ENCODE peak calls at places on chromosomes 4 and X, in six cellular contexts. F is GM12878, L is HepG2, D is endothelial cell of umbilical vein, S is K562, Q is H1. J is an unnamed sample.

GRCh38 chr4:52869656-52870055 is 7.5 kb downstream of the RASL11B start:
- DNase-seq in F (no peak), L (no peak), D (no peak), S (no peak), Q (no peak), J (no peak)

GRCh38 chr4:82372502-82372873 is 1.3 kb downstream of the HNRNPD start:
- DNase-seq in F (no peak), L (no peak), D (peak), S (peak), Q (no peak), J (no peak)

GRCh38 chrX:108033890-108034289 is 11.0 kb upstream of the VSIG1 start:
- DNase-seq in F (no peak), L (no peak), D (no peak), S (no peak), Q (no peak), J (no peak)

GRCh38 chr4:153564630-153565525 is 98.7 kb downstream of the TMEM131L start:
- DNase-seq in F (no peak), L (peak), D (no peak), S (no peak), Q (no peak), J (no peak)

GRCh38 chr4:149553959-149554520 is 261.6 kb downstream of the IQCM start:
- DNase-seq in F (no peak), L (no peak), D (no peak), S (no peak), Q (no peak), J (no peak)

GRCh38 chr4:94995684-94996394 is 238.1 kb downstream of the BMPR1B start:
- DNase-seq in F (no peak), L (no peak), D (peak), S (no peak), Q (no peak), J (no peak)

GRCh38 chr4:112210777-112211176 is 20.8 kb upstream of the AP1AR start:
- DNase-seq in F (no peak), L (no peak), D (no peak), S (no peak), Q (no peak), J (no peak)

GRCh38 chrX:138745215-138745614 is 33.7 kb upstream of the FGF13 start:
- DNase-seq in F (peak), L (peak), D (peak), S (peak), Q (no peak), J (no peak)

GRCh38 chr4:1945912-1946311 is 62.9 kb downstream of the NELFA start:
- DNase-seq in F (no peak), L (no peak), D (no peak), S (no peak), Q (no peak), J (no peak)

GRCh38 chr4:13476915-13477314 is 7.2 kb downstream of the RAB28 start:
- DNase-seq in F (no peak), L (no peak), D (peak), S (peak), Q (no peak), J (no peak)

GRCh38 chrX:77426811-77427210 is 20.4 kb upstream of the FGF16 start:
- DNase-seq in F (no peak), L (no peak), D (peak), S (no peak), Q (no peak), J (no peak)

GRCh38 chr4:76055005-76055404 is 19.1 kb upstream of the CXCL11 start:
- DNase-seq in F (peak), L (no peak), D (no peak), S (no peak), Q (no peak), J (no peak)

GRCh38 chrX:105006103-105006502 is 214.4 kb downstream of the TEX13A start:
- DNase-seq in F (no peak), L (no peak), D (no peak), S (no peak), Q (no peak), J (no peak)

GRCh38 chrX:68139791-68140190 is 293.5 kb downstream of the OPHN1 start:
- DNase-seq in F (no peak), L (no peak), D (no peak), S (no peak), Q (no peak), J (no peak)

GRCh38 chr4:184262901-184263300 is 45.2 kb upstream of the ENPP6 start:
- DNase-seq in F (no peak), L (no peak), D (no peak), S (no peak), Q (peak), J (no peak)

GRCh38 chr4:5510506-5510905 is 197.9 kb downstream of the EVC2 start:
- DNase-seq in F (no peak), L (no peak), D (no peak), S (no peak), Q (no peak), J (no peak)

GRCh38 chr4:128649575-128650205 is 159.8 kb upstream of the JADE1 start:
- DNase-seq in F (no peak), L (peak), D (no peak), S (no peak), Q (peak), J (no peak)

GRCh38 chr4:126451237-126451885 is 1136.6 kb downstream of the FAT4 start:
- DNase-seq in F (no peak), L (no peak), D (no peak), S (no peak), Q (no peak), J (no peak)

GRCh38 chrX:9135901-9136510 is 102.1 kb upstream of the FAM9B start:
- DNase-seq in F (no peak), L (no peak), D (no peak), S (no peak), Q (no peak), J (no peak)

GRCh38 chrX:74259879-74260491 is 44.0 kb upstream of the ZCCHC13 start:
- DNase-seq in F (no peak), L (no peak), D (no peak), S (no peak), Q (peak), J (no peak)
- TF ChIP-seq MAX in F (no peak), L (no peak), D (no peak), S (no peak), Q (peak), J (no peak)

GRCh38 chr4:93834371-93835066 is 6.0 kb downstream of the ATOH1 start:
- DNase-seq in F (no peak), L (no peak), D (no peak), S (no peak), Q (peak), J (no peak)
- TF ChIP-seq EZH2 in F (no peak), L (no peak), D (peak), S (no peak), Q (peak), J (no peak)

GRCh38 chr4:148435654-148436406 is 6.4 kb downstream of the NR3C2 start:
- DNase-seq in F (no peak), L (no peak), D (no peak), S (no peak), Q (no peak), J (no peak)

GRCh38 chr4:148431401-148431800 is 10.8 kb downstream of the NR3C2 start:
- DNase-seq in F (no peak), L (peak), D (no peak), S (no peak), Q (no peak), J (no peak)

GRCh38 chr4:148426643-148427042 is 15.6 kb downstream of the NR3C2 start:
- DNase-seq in F (no peak), L (no peak), D (no peak), S (no peak), Q (no peak), J (no peak)

GRCh38 chr4:148434075-148434773 is 8.0 kb downstream of the NR3C2 start:
- DNase-seq in F (no peak), L (no peak), D (peak), S (no peak), Q (no peak), J (no peak)

DNA sequence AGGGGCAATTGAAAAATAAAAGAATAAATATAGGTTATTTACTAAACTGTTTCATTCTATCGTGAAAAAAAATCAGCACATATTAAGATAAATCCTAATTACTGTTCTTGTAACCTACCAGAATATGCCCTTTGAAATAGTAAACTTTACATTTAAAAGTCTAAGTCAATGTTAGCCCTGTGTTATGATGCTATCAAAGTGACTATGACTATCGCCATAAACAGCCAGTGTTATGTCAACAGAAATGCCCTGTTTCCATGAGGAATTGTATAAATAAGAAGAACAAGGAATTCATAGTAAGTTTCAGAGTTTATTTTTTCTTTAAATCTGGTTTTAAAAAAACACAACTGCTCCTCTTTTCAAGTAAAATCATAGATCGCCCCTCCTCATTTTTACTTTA is 11.4 kb downstream of the NR3C2 start:
- DNase-seq in F (no peak), L (no peak), D (no peak), S (no peak), Q (no peak), J (no peak)
- H3K4me3 ChIP-seq in F (no peak), L (no peak), D (no peak), S (no peak), Q (no peak), J (no peak)

GRCh38 chr4:161010227-161010626 is 1153.6 kb downstream of the FSTL5 start:
- DNase-seq in F (no peak), L (no peak), D (no peak), S (no peak), Q (no peak), J (no peak)
- TF ChIP-seq MAX in F (no peak), L (no peak), D (no peak), S (no peak), Q (no peak), J (no peak)

DNA sequence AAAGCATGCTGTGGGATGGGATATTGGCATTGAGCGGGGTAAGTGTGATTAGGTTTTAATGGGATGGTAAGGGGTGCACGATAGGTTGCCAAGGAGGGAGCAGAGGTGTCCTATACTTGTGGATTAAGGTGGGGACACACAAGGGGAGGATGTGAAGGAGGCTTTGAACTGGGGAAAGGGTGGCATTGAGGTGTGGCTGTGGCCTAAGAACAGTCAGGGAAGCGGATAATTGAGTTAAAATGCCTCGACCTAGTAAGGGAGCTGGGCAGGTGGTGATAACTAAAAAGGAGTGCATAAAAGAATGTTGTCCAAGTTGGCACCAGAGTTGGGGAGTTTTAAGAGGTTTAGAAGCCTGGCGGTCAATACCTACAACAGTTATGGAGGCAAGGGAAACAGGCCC is 17.5 kb downstream of the KLKB1 start:
- DNase-seq in F (no peak), L (no peak), D (no peak), S (no peak), Q (no peak), J (no peak)
- TF ChIP-seq EZH2 in F (no peak), L (no peak), D (no peak), S (no peak), Q (no peak), J (no peak)

DNA sequence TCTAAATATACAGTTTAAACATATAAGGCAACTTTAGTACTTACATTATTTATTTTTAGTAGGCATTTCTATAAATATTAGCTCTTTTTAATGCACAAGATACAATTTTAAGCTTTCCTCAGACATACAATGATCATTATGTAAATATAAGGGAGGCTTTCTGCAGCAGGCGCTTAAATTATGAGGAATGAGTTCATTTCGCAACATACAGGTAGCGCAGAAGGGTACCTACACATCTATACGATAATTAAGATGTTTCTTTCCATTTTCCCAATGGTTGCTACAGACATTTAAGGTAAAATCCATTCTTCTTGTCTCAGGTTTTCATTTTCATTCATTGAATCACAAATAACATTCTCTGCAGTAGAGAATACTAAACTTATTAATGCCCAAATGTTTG is 1.2 kb downstream of the AASDH start:
- DNase-seq in F (no peak), L (no peak), D (no peak), S (no peak), Q (no peak), J (no peak)
- H3K4me3 ChIP-seq in F (peak), L (peak), D (no peak), S (peak), Q (no peak), J (peak)

DNA sequence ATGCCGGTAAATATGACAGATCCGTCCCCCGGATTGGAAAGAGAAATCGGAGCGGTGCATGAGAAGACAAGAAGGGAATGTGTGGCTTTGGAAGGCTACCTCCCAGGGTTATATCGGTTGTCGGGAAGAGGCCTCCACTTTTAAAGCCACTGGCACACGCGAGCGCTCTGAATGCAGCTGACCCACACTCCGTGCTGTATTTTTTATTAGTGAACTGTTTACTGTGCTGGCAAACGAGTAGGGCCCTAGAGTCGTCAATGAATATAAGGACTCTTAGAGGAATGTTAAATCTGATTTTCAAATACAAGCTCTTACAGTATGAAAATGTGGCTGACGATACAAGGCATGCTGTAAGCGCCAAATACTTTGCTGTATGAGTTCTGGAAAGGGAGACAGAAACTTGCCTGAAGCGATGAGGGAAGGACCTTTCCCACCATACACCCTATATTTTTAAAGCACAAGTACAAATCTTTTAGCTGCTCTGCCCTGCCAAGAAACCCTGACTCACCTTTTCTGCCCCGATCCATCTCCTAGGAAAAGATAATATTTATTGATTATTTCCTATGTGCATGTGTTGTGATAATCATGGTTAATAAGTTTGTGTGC is 15.8 kb upstream of the RUFY3 start:
- DNase-seq in F (no peak), L (no peak), D (peak), S (no peak), Q (no peak), J (no peak)
- TF ChIP-seq MAX in F (no peak), L (no peak), D (no peak), S (no peak), Q (no peak), J (no peak)

GRCh38 chr4:3766791-3767561 is 791 bp downstream of the ADRA2C start:
- DNase-seq in F (no peak), L (no peak), D (no peak), S (no peak), Q (peak), J (no peak)
- TF ChIP-seq EZH2 in F (no peak), L (no peak), D (peak), S (no peak), Q (peak), J (no peak)

DNA sequence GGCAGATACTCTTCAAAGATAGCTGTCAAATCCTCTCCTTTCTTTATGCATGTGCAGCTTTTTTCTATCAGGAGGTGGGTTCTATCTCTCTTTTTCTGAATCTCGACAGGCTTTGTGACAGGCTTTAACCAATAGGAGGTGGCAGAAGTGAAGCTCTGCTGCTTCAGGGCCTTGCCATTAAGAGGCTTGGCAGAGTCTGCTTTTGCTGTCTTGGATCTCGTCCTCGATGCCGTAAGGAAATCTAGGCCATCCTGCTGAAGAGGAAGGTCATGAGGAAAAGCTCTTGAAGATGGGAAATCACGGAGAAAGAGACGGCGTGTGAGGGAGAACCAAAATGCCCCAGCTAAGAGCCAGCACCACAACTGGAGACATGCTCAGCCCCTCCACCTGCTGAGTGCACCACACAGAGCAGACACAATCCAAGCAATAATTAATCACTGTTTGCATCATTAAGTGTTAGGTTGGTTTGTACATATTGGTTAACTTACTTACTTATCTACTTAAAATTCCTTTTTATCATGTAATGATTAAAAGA is 92.2 kb downstream of the DDIT4L start:
- DNase-seq in F (no peak), L (no peak), D (no peak), S (no peak), Q (no peak), J (no peak)
- H3K4me3 ChIP-seq in F (no peak), L (no peak), D (no peak), S (no peak), Q (no peak), J (no peak)